ENCODE peak calls at places on chromosomes 5 and 9, in six cellular contexts. C is aorta, F is mucosa of gallbladder, E is AG04449, V is cardiac muscle cell, Z is GM04504. K is an unnamed sample.

GRCh38 chr9:70080481-70081119 is 37.0 kb downstream of the MAMDC2 start:
- DNase-seq in C (no peak), F (no peak), E (no peak), V (peak), Z (peak), K (no peak)

GRCh38 chr9:21856301-21857094 is 54.1 kb downstream of the MTAP start:
- DNase-seq in C (no peak), F (no peak), E (no peak), V (no peak), Z (peak), K (no peak)

GRCh38 chr9:88706193-88707112 is 171.5 kb downstream of the NXNL2 start:
- DNase-seq in C (no peak), F (no peak), E (no peak), V (no peak), Z (no peak), K (no peak)

GRCh38 chr5:63961125-63961597 is 1.1 kb downstream of the HTR1A start:
- DNase-seq in C (no peak), F (no peak), E (no peak), V (no peak), Z (no peak), K (no peak)

GRCh38 chr9:36402536-36402935 is 2.5 kb upstream of the RNF38 start:
- DNase-seq in C (no peak), F (no peak), E (no peak), V (no peak), Z (no peak), K (no peak)

GRCh38 chr9:17075758-17076485 is 58.9 kb upstream of the CNTLN start:
- DNase-seq in C (no peak), F (no peak), E (no peak), V (peak), Z (no peak), K (no peak)

GRCh38 chr5:143279698-143280097 is 123.8 kb downstream of the NR3C1 start:
- DNase-seq in C (no peak), F (no peak), E (no peak), V (peak), Z (no peak), K (no peak)

GRCh38 chr9:121652037-121652837 is 803 bp downstream of the DAB2IP start:
- DNase-seq in C (peak), F (no peak), E (no peak), V (no peak), Z (no peak), K (no peak)

GRCh38 chr9:107394264-107394663 is 95.3 kb downstream of the KLF4 start:
- DNase-seq in C (no peak), F (no peak), E (no peak), V (peak), Z (no peak), K (no peak)

GRCh38 chr5:146213210-146213838 is 9.9 kb downstream of the RBM27 start:
- DNase-seq in C (no peak), F (no peak), E (no peak), V (peak), Z (no peak), K (no peak)

GRCh38 chr9:79572891-79573696 is 1.3 kb downstream of the TLE4 start:
- DNase-seq in C (peak), F (peak), E (no peak), V (peak), Z (no peak), K (no peak)

GRCh38 chr5:92017786-92018185 is 634.7 kb upstream of the ARRDC3 start:
- DNase-seq in C (no peak), F (no peak), E (peak), V (no peak), Z (peak), K (peak)

GRCh38 chr5:149110406-149110805 is 30.9 kb upstream of the ABLIM3 start:
- DNase-seq in C (no peak), F (no peak), E (no peak), V (no peak), Z (no peak), K (no peak)

GRCh38 chr5:146306838-146307237 is 31.8 kb upstream of the POU4F3 start:
- DNase-seq in C (no peak), F (no peak), E (no peak), V (no peak), Z (no peak), K (no peak)

GRCh38 chr9:129697111-129697955 is 31.9 kb downstream of the PRRX2 start:
- DNase-seq in C (peak), F (no peak), E (no peak), V (peak), Z (no peak), K (no peak)

GRCh38 chr5:23234153-23234729 is 273.2 kb upstream of the PRDM9 start:
- DNase-seq in C (no peak), F (no peak), E (no peak), V (no peak), Z (no peak), K (no peak)

GRCh38 chr5:120926471-120926870 is 462.4 kb downstream of the PRR16 start:
- DNase-seq in C (no peak), F (no peak), E (no peak), V (no peak), Z (no peak), K (no peak)

K was measured in HS-5.